ENCODE peak calls at places on chromosomes 12 and 14, in six cellular contexts. Z, J, D, H, L and M are unnamed samples.

GRCh38 chr12:31005944-31006361 is 67.7 kb upstream of the DDX11 start:
- DNase-seq in Z (no peak), J (peak), D (no peak), H (peak), L (no peak), M (no peak)

GRCh38 chr12:52798671-52799497 is 3.0 kb upstream of the KRT3 start:
- DNase-seq in Z (no peak), J (peak), D (no peak), H (no peak), L (peak), M (no peak)

GRCh38 chr12:102454330-102454729 is 26.0 kb downstream of the IGF1 start:
- DNase-seq in Z (no peak), J (no peak), D (no peak), H (no peak), L (no peak), M (no peak)

GRCh38 chr12:9787340-9787737 is 26.6 kb upstream of the CD69 start:
- DNase-seq in Z (no peak), J (no peak), D (no peak), H (no peak), L (no peak), M (no peak)

GRCh38 chr12:76763746-76764675 is at the start of gene ZDHHC17:
- DNase-seq in Z (peak), J (peak), D (peak), H (peak), L (peak), M (peak)

GRCh38 chr12:121581681-121582439 is 1.0 kb upstream of the KDM2B start:
- DNase-seq in Z (no peak), J (no peak), D (peak), H (no peak), L (peak), M (no peak)

GRCh38 chr12:123113038-123113437 is 37.9 kb downstream of the PITPNM2 start:
- DNase-seq in Z (no peak), J (no peak), D (no peak), H (no peak), L (peak), M (no peak)

GRCh38 chr14:36514278-36515104 is 5.5 kb downstream of the NKX2-1 start:
- DNase-seq in Z (peak), J (no peak), D (no peak), H (no peak), L (peak), M (no peak)

GRCh38 chr12:24034160-24034559 is 84.7 kb upstream of the SOX5 start:
- DNase-seq in Z (no peak), J (no peak), D (no peak), H (no peak), L (no peak), M (no peak)

GRCh38 chr12:113462117-113462774 is 9.4 kb downstream of the LHX5 start:
- DNase-seq in Z (peak), J (peak), D (peak), H (peak), L (peak), M (no peak)

GRCh38 chr14:85088231-85088630 is 441.7 kb upstream of the FLRT2 start:
- DNase-seq in Z (no peak), J (no peak), D (no peak), H (no peak), L (no peak), M (no peak)

GRCh38 chr12:27305673-27306504 is 26.7 kb upstream of the BMAL2 start:
- DNase-seq in Z (no peak), J (peak), D (no peak), H (no peak), L (no peak), M (no peak)

GRCh38 chr12:71686658-71687025 is 760 bp downstream of the TMEM19 start:
- DNase-seq in Z (no peak), J (no peak), D (no peak), H (no peak), L (no peak), M (no peak)

DNA sequence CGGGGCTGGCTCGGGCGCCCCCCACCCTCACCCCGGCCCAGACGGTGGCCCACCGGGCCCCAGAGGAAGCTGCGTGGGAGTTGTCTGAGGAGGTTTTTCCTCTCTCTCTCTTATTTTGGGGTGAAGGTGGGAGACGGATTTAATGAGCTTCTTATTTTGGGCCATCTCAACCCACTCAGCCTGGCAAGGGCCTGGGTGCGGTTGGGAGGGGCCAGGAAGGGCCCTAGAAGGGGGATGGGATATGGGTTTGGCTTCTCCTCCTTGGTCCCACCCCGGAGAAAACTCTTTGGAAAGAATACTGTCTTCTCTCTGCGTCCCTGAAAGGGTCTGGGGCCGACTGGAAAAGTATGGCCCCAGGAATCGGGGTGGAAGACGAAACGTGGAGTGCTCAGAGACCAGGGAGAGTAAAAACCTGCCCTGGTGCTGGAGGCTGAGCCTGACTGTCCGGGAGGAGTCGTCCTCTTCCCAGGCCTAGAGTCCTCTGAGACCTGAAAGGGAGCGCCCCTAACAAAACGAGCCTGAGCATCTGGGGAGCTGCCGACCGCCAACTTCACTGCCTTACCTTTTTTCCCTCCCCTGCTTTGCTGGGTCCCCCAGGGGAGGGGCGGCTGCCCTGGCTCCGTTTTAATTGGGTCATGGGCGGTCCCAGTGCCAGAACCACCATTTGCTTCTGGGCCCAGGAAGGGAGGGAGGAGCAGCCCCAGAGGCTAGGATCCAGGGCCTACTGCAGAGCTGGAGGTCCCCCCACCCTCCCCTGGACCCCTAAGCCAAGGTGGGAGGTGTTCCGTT is 1.6 kb downstream of the MMP14 start:
- DNase-seq in Z (peak), J (no peak), D (peak), H (peak), L (no peak), M (no peak)
- TF ChIP-seq POLR2A in Z (no peak), J (no peak), D (peak), H (peak), L (peak), M (peak)

GRCh38 chr14:24053548-24054323 is 1.9 kb downstream of the CARMIL3 start:
- DNase-seq in Z (no peak), J (no peak), D (no peak), H (peak), L (peak), M (no peak)

GRCh38 chr14:24052656-24053547 is 1.1 kb downstream of the CARMIL3 start:
- DNase-seq in Z (no peak), J (no peak), D (no peak), H (no peak), L (peak), M (no peak)

GRCh38 chr14:24054324-24054641 is 2.5 kb downstream of the CARMIL3 start:
- DNase-seq in Z (no peak), J (no peak), D (no peak), H (no peak), L (peak), M (no peak)

GRCh38 chr14:24051162-24051788 is 534 bp upstream of the CARMIL3 start:
- DNase-seq in Z (peak), J (no peak), D (peak), H (peak), L (peak), M (no peak)

GRCh38 chr14:24051789-24052655 is at the start of gene CARMIL3:
- DNase-seq in Z (peak), J (no peak), D (peak), H (peak), L (peak), M (no peak)
- TF ChIP-seq POLR2AphosphoS5 in Z (no peak), J (peak), D (peak), H (no peak), L (no peak), M (no peak)

GRCh38 chr14:101495284-101495683 is 66.0 kb upstream of the DIO3 start:
- DNase-seq in Z (no peak), J (no peak), D (no peak), H (peak), L (peak), M (no peak)

GRCh38 chr14:101495827-101496778 is 65.2 kb upstream of the DIO3 start:
- DNase-seq in Z (peak), J (no peak), D (peak), H (peak), L (peak), M (no peak)

GRCh38 chr14:101496779-101497420 is 64.4 kb upstream of the DIO3 start:
- DNase-seq in Z (no peak), J (no peak), D (peak), H (peak), L (peak), M (no peak)

GRCh38 chr14:101492716-101493115 is 68.6 kb upstream of the DIO3 start:
- DNase-seq in Z (no peak), J (no peak), D (peak), H (peak), L (peak), M (no peak)

GRCh38 chr14:101494826-101495225 is 66.5 kb upstream of the DIO3 start:
- DNase-seq in Z (no peak), J (no peak), D (peak), H (peak), L (peak), M (no peak)
- H3K4me3 ChIP-seq in Z (no peak), J (no peak), D (no peak), H (no peak), L (no peak), M (no peak)

GRCh38 chr12:75438052-75438754 is 42.4 kb upstream of the GLIPR1 start:
- DNase-seq in Z (no peak), J (no peak), D (no peak), H (no peak), L (no peak), M (no peak)

GRCh38 chr12:75437564-75437963 is 43.0 kb upstream of the GLIPR1 start:
- DNase-seq in Z (no peak), J (no peak), D (no peak), H (no peak), L (no peak), M (no peak)

GRCh38 chr12:75443709-75444108 is 36.8 kb upstream of the GLIPR1 start:
- DNase-seq in Z (no peak), J (no peak), D (no peak), H (no peak), L (no peak), M (no peak)

GRCh38 chr12:75439048-75439447 is 41.5 kb upstream of the GLIPR1 start:
- DNase-seq in Z (no peak), J (no peak), D (no peak), H (no peak), L (no peak), M (no peak)

DNA sequence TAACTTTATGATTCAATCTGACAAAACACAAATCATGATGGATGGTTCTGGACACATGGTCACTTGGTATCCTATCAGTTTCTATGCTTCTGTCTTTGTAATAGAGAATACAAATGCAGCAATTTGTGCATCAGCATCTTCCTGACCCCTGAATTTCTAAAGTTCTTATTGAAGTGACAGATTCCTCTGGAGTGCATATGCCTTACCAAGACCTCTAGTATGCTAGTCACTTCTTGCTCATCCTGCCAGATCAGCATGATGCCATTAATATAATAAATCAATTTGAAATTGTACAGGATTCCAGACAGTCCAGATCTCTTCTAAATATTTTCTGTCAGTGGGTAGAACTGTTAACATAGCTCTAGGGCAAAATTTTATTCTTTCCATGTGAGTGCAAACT is 40.6 kb upstream of the GLIPR1 start:
- DNase-seq in Z (no peak), J (no peak), D (no peak), H (no peak), L (no peak), M (no peak)
- TF ChIP-seq POLR2A in Z (no peak), J (no peak), D (no peak), H (no peak), L (no peak), M (no peak)

GRCh38 chr12:108635201-108635996 is 1.7 kb upstream of the SELPLG start:
- DNase-seq in Z (no peak), J (no peak), D (peak), H (no peak), L (peak), M (no peak)
- TF ChIP-seq POLR2AphosphoS5 in Z (no peak), J (no peak), D (peak), H (no peak), L (no peak), M (no peak)

GRCh38 chr12:45721374-45721773 is 8.1 kb upstream of the ARID2 start:
- DNase-seq in Z (no peak), J (no peak), D (no peak), H (no peak), L (no peak), M (no peak)
- H3K4me3 ChIP-seq in Z (no peak), J (no peak), D (no peak), H (no peak), L (no peak), M (no peak)

GRCh38 chr12:106771425-106771824 is 3.1 kb upstream of the RIC8B start:
- DNase-seq in Z (no peak), J (no peak), D (no peak), H (no peak), L (no peak), M (no peak)

GRCh38 chr12:106776897-106777296 is 2.4 kb downstream of the RIC8B start:
- DNase-seq in Z (no peak), J (no peak), D (no peak), H (no peak), L (no peak), M (no peak)

GRCh38 chr12:106773945-106774807 is at the start of gene RIC8B:
- DNase-seq in Z (peak), J (peak), D (peak), H (peak), L (peak), M (peak)

GRCh38 chr12:106773286-106773685 is 1.2 kb upstream of the RIC8B start:
- DNase-seq in Z (no peak), J (no peak), D (no peak), H (no peak), L (no peak), M (no peak)

GRCh38 chr12:106774808-106775524 is 484 bp downstream of the RIC8B start:
- DNase-seq in Z (no peak), J (no peak), D (no peak), H (peak), L (no peak), M (no peak)
- TF ChIP-seq POLR2A in Z (no peak), J (no peak), D (no peak), H (no peak), L (no peak), M (no peak)

GRCh38 chr14:21090194-21090939 is 8.1 kb downstream of the ZNF219 start:
- DNase-seq in Z (peak), J (no peak), D (peak), H (no peak), L (no peak), M (no peak)
- TF ChIP-seq POLR2AphosphoS5 in Z (peak), J (no peak), D (no peak), H (no peak), L (no peak), M (peak)

GRCh38 chr12:54954228-54954627 is 30.3 kb downstream of the TESPA1 start:
- DNase-seq in Z (no peak), J (no peak), D (no peak), H (no peak), L (no peak), M (no peak)
- H3K4me3 ChIP-seq in Z (no peak), J (no peak), D (no peak), H (no peak), L (no peak), M (no peak)

DNA sequence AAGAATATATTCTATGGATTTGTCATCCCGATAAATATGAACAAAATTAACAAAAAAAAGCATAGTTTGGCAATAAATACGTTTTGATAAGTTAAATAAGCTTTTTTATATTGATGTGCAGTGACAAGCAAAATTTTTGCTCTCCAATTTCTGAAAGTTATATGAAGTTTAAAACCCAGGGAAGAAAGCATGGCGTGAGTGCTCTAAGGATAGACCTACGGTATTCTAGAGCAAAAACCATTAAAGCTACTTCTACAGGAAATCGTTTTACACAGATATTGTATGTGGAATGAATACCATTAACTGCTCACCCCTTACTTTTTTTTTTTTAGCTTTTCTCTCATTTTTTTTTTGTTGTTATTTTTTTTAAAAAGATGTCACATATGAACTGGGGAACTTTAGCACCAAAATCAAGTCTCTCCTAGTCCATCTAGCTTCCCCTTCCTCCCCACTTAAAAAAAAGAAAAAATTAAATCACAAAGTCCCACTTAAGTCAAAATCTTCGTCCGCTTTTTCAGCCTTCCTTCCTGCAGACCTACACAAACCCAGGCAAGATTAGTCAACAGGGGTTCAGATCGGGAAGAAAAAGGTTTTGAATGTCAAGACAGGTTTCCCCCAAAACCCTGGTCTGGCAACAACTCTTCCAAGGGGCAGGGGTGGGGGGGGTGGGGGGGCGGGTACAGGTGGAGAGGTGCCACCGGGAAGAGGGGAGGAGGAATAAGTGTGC is 4.4 kb downstream of the ZFP36L1 start:
- DNase-seq in Z (no peak), J (no peak), D (no peak), H (no peak), L (no peak), M (no peak)
- TF ChIP-seq POLR2A in Z (no peak), J (no peak), D (peak), H (no peak), L (no peak), M (no peak)